ENCODE peak calls at places on chromosomes 13 and 19, in five cellular contexts. K is left ventricle myocardium inferior, Q is astrocyte of the spinal cord, G is lower leg skin, C is AG09309. R is an unnamed sample.

GRCh38 chr19:13906525-13906904 is 514 bp downstream of the CC2D1A start:
- DNase-seq in K (no peak), Q (no peak), G (no peak), C (no peak), R (no peak)

GRCh38 chr13:108200781-108201398 is 14.4 kb downstream of the LIG4 start:
- DNase-seq in K (no peak), Q (no peak), G (no peak), C (no peak), R (no peak)

GRCh38 chr13:94201022-94201421 is 278.5 kb downstream of the DCT start:
- DNase-seq in K (no peak), Q (no peak), G (no peak), C (no peak), R (no peak)

GRCh38 chr19:52297601-52298358 is 811 bp downstream of the ZNF480 start:
- DNase-seq in K (no peak), Q (no peak), G (no peak), C (no peak), R (no peak)

GRCh38 chr13:110593430-110594130 is 21.8 kb upstream of the NAXD start:
- DNase-seq in K (no peak), Q (peak), G (no peak), C (no peak), R (peak)

GRCh38 chr13:101575591-101575990 is 123.1 kb downstream of the ITGBL1 start:
- DNase-seq in K (no peak), Q (no peak), G (no peak), C (no peak), R (no peak)

GRCh38 chr13:112657850-112658445 is 31.9 kb upstream of the ATP11A start:
- DNase-seq in K (no peak), Q (peak), G (peak), C (peak), R (peak)

GRCh38 chr13:99590519-99591011 is 89.3 kb downstream of the TM9SF2 start:
- DNase-seq in K (no peak), Q (peak), G (no peak), C (no peak), R (peak)

GRCh38 chr13:110240943-110241342 is 66.0 kb downstream of the COL4A1 start:
- DNase-seq in K (no peak), Q (no peak), G (no peak), C (no peak), R (no peak)

GRCh38 chr19:49119411-49120324 is at the start of gene PPFIA3:
- DNase-seq in K (peak), Q (peak), G (peak), C (no peak), R (no peak)

GRCh38 chr19:35490364-35490763 is at the start of gene KRTDAP:
- DNase-seq in K (no peak), Q (no peak), G (no peak), C (no peak), R (no peak)

GRCh38 chr19:23706657-23707056 is 19.6 kb upstream of the ZNF675 start:
- DNase-seq in K (no peak), Q (no peak), G (no peak), C (no peak), R (no peak)

GRCh38 chr19:55255618-55256423 is 3.0 kb downstream of the PPP6R1 start:
- DNase-seq in K (no peak), Q (no peak), G (no peak), C (no peak), R (no peak)

GRCh38 chr13:74226791-74227475 is 92.7 kb upstream of the KLF12 start:
- DNase-seq in K (no peak), Q (no peak), G (no peak), C (peak), R (no peak)

GRCh38 chr13:26949701-26950345 is 189.2 kb upstream of the GPR12 start:
- DNase-seq in K (no peak), Q (no peak), G (no peak), C (no peak), R (no peak)

GRCh38 chr19:13115936-13116281 is 631 bp downstream of the TRMT1 start:
- DNase-seq in K (no peak), Q (no peak), G (no peak), C (no peak), R (no peak)

GRCh38 chr19:48713041-48713863 is 6.3 kb downstream of the MAMSTR start:
- DNase-seq in K (no peak), Q (no peak), G (no peak), C (no peak), R (no peak)

GRCh38 chr19:40147693-40148347 is 43.4 kb upstream of the MAP3K10 start:
- DNase-seq in K (no peak), Q (peak), G (peak), C (peak), R (peak)

GRCh38 chr19:42010245-42011126 is 16.5 kb upstream of the ATP1A3 start:
- DNase-seq in K (no peak), Q (peak), G (no peak), C (peak), R (no peak)

GRCh38 chr19:47650695-47651094 is 41.8 kb downstream of the BICRA start:
- DNase-seq in K (no peak), Q (no peak), G (no peak), C (no peak), R (no peak)

GRCh38 chr19:47176627-47177090 is 46.0 kb downstream of the SAE1 start:
- DNase-seq in K (no peak), Q (peak), G (no peak), C (peak), R (peak)

GRCh38 chr19:50667759-50668231 is 18.6 kb downstream of the C19orf81 start:
- DNase-seq in K (no peak), Q (no peak), G (no peak), C (no peak), R (no peak)
- H3K4me3 ChIP-seq in K (no peak), Q (no peak), G (no peak), C (no peak), R (no peak)

DNA sequence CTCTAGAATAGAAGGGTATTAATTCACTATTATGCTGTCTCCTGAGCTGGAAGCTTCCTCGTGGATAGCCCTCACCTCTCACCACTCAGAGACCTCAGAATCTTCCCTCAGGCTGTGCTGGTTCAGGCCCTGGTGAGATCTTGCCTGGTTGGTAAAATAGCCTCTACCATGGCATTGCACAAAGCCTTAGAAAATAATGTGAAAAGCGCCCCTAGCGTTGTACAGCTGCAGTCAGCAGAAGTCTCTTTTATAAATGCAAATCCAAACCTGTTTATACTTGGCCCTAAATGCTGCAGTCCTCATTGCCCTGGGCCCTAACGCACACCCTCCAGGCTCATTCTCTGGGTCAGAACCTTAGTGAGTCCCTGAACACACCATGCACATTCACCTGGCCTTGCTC is 150.9 kb downstream of the KCTD15 start:
- DNase-seq in K (no peak), Q (no peak), G (peak), C (no peak), R (no peak)
- TF ChIP-seq CTCF in K (no peak), Q (no peak), G (no peak), C (peak), R (no peak)

DNA sequence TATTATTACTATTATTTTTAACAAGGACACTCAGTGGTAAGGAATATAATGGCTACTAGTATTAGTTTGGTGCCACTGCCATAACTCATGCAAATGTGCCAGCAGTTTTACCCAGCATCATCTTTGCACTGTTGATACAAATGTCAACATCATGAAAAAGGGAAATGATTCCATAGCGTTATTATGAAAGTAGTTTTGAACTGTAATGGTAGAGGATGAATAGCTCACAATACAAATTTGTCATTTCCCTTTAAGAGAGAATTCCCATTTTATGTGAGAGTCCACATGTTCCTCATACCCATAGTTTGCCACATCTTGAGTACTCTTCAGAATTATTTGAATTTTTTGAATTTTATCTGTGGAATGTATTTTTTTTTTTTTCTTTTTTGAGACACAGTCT is 2.8 kb downstream of the BRCA2 start:
- DNase-seq in K (no peak), Q (no peak), G (no peak), C (no peak), R (no peak)
- H3K4me3 ChIP-seq in K (no peak), Q (no peak), G (no peak), C (no peak), R (no peak)

DNA sequence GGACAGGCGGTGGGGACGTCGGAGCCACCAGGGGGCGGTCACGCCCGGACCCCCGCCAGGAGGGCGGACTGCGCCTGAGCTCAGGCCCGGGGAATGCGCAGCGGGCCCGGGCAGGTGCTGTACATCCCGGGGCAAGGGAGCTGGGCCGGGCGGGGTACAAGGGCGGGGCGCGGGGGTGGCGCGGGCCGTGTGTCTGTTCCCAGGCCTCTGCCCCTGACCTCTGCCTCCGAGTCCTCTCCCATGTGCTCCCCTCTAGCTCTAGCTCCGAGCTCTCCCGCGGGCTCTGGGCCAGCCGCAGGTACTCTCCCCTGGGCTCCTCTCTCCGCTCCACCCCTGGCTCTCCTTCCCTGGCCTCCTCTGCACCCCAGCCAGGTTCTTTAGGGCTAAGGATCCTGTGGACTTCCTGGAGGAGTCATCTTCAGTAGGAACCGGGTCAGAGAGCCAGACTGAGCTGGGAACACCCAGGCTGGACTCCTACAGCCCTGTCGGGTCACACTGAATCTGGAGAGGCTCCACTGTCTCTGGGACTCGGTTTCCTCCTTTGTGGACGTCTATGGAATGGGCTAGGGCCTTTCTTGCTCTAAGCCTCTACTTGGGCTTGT is 2.3 kb downstream of the PPP1R13L start:
- DNase-seq in K (peak), Q (no peak), G (no peak), C (no peak), R (no peak)
- TF ChIP-seq CTCF in K (peak), Q (peak), G (no peak), C (peak), R (no peak)

GRCh38 chr13:114033541-114034315 is 59.9 kb upstream of the C13orf46 start:
- DNase-seq in K (no peak), Q (no peak), G (no peak), C (no peak), R (no peak)
- H3K4me3 ChIP-seq in K (peak), Q (no peak), G (no peak), C (no peak), R (no peak)

DNA sequence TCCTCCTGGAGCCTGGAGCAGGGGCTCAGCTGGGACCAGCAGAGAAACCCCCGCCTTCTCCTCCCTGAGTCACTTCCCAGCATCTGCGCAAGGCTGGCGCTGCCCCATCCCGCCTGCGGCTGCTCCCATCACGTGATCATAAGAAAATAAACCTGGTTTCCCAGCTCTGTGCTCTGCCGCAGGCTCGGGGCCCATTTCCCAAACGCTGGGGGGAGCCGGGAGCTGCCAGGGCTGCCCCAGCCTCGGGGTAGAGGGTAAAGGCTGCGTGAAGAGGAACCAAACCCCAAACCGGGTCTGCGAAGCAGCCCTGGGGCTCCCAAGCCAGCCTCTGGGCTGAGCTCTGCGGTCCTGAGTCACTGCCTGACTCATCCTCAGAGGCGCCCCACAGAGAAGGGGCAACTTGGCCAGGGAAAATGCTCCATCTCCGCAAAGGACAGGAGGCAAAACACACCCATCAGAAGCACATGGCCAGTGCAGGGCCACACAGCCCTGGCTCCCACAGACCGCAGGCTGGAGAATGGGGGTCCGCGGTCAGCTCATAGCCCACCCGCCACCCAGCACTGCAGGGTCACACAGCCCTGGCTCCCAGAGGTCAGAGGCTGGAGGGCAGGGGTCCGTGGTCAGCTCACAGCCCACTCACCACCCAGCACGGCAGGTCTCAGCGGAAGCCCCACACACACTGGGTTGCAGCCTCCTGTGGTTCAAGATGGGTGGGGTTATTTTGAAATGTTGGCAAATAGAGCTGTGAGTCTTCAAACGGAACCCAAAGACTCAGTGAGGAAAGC is 67.1 kb downstream of the RASA3 start:
- DNase-seq in K (peak), Q (peak), G (peak), C (peak), R (peak)
- TF ChIP-seq CTCF in K (no peak), Q (no peak), G (no peak), C (no peak), R (no peak)

GRCh38 chr19:53467503-53468262 is at the start of gene ZNF813:
- DNase-seq in K (peak), Q (peak), G (peak), C (peak), R (peak)
- H3K4me3 ChIP-seq in K (peak), Q (peak), G (peak), C (peak), R (peak)

R was measured in astrocyte of the cerebellum.